ENCODE peak calls at places on chromosome 22, in nine cellular contexts. B is fibroblast of lung; Q is activated T-cell treated with anti-CD3 and anti-CD28 coated beads, Interleukin-2, amount 50 U/mL, for 72 hours; J is substantia nigra; V is activated naive CD8-positive, alpha-beta T cell treated with anti-CD3 and anti-CD28 coated beads, Interleukin-2, amount 50 U/mL, for 24 hours; U is NCI-H446 treated with DMSO at 0.1 percent for 48 hours; Y is NT2/D1; H is activated CD4-positive, alpha-beta T cell treated with anti-CD3 and anti-CD28 coated beads for 1 hour; W is left colon. O is an unnamed sample.

GRCh38 chr22:22410121-22410520 is 98.4 kb downstream of the ZNF280B start:
- DNase-seq in B (no peak), Q (no peak), J (no peak), V (peak), U (no peak), Y (no peak), H (no peak), W (peak), O (no peak)

GRCh38 chr22:50262460-50262911 is 1.0 kb upstream of the MAPK12 start:
- DNase-seq in B (no peak), Q (no peak), J (no peak), V (no peak), U (no peak), Y (no peak), H (no peak), W (no peak), O (no peak)

GRCh38 chr22:17106161-17106784 is 14.9 kb downstream of the TMEM121B start:
- DNase-seq in B (no peak), Q (no peak), J (no peak), V (no peak), U (no peak), Y (no peak), H (no peak), W (no peak), O (peak)

GRCh38 chr22:46072030-46072881 is 78.1 kb upstream of the PPARA start:
- DNase-seq in B (peak), Q (peak), J (no peak), V (peak), U (no peak), Y (no peak), H (no peak), W (peak), O (peak)

GRCh38 chr22:31400023-31400397 is 606 bp downstream of the DRG1 start:
- DNase-seq in B (peak), Q (no peak), J (no peak), V (no peak), U (no peak), Y (no peak), H (no peak), W (no peak), O (no peak)

GRCh38 chr22:49512471-49512870 is 315.2 kb downstream of the BRD1 start:
- DNase-seq in B (no peak), Q (no peak), J (no peak), V (no peak), U (no peak), Y (no peak), H (no peak), W (no peak), O (no peak)

GRCh38 chr22:38125731-38126344 is 15.4 kb upstream of the BAIAP2L2 start:
- DNase-seq in B (no peak), Q (no peak), J (no peak), V (no peak), U (peak), Y (no peak), H (no peak), W (no peak), O (no peak)

GRCh38 chr22:44793506-44794225 is 41.3 kb downstream of the ARHGAP8 start:
- DNase-seq in B (no peak), Q (no peak), J (no peak), V (no peak), U (no peak), Y (no peak), H (no peak), W (no peak), O (no peak)

GRCh38 chr22:19548964-19549363 is 24.8 kb upstream of the CLDN5 start:
- DNase-seq in B (no peak), Q (no peak), J (no peak), V (no peak), U (no peak), Y (no peak), H (no peak), W (no peak), O (peak)

GRCh38 chr22:29768052-29768680 is 997 bp downstream of the UQCR10 start:
- DNase-seq in B (no peak), Q (no peak), J (no peak), V (no peak), U (no peak), Y (no peak), H (no peak), W (no peak), O (no peak)

GRCh38 chr22:29108137-29108536 is 35.3 kb downstream of the KREMEN1 start:
- DNase-seq in B (peak), Q (no peak), J (no peak), V (no peak), U (no peak), Y (no peak), H (no peak), W (no peak), O (no peak)

GRCh38 chr22:31271485-31271884 is 20.8 kb downstream of the PIK3IP1 start:
- DNase-seq in B (peak), Q (no peak), J (no peak), V (no peak), U (no peak), Y (no peak), H (no peak), W (no peak), O (peak)

GRCh38 chr22:30309981-30310672 is 16.6 kb downstream of the TBC1D10A start:
- DNase-seq in B (peak), Q (no peak), J (no peak), V (no peak), U (no peak), Y (no peak), H (no peak), W (peak), O (no peak)

GRCh38 chr22:21947040-21948014 is 5.3 kb downstream of the PPM1F start:
- DNase-seq in B (peak), Q (no peak), J (no peak), V (no peak), U (no peak), Y (no peak), H (no peak), W (no peak), O (no peak)

GRCh38 chr22:49956418-49956770 is 4.2 kb upstream of the PIM3 start:
- DNase-seq in B (no peak), Q (no peak), J (no peak), V (no peak), U (no peak), Y (no peak), H (no peak), W (no peak), O (no peak)

GRCh38 chr22:38734203-38735100 is 21.3 kb downstream of the SUN2 start:
- DNase-seq in B (no peak), Q (no peak), J (no peak), V (no peak), U (no peak), Y (no peak), H (no peak), W (peak), O (no peak)

GRCh38 chr22:39388261-39389011 is 11.1 kb upstream of the TAB1 start:
- DNase-seq in B (peak), Q (peak), J (peak), V (peak), U (no peak), Y (peak), H (peak), W (peak), O (peak)

GRCh38 chr22:29987143-29987542 is 93.1 kb upstream of the HORMAD2 start:
- DNase-seq in B (no peak), Q (no peak), J (no peak), V (no peak), U (no peak), Y (no peak), H (no peak), W (no peak), O (no peak)

O was measured in cardiac septum.